ENCODE peak calls at places on chromosomes 5 and 9, in ten cellular contexts. R is mesendoderm, O is HCT116, Z is MM.1S, M is endothelial cell of umbilical vein, S is SK-N-SH, C is hepatocyte, W is fibroblast of lung, Y is neural progenitor cell, Q is PC-3. V is an unnamed sample.

GRCh38 chr5:6402939-6403338 is 24.6 kb upstream of the MED10 start:
- DNase-seq in R (no peak), Q (no peak), O (no peak), Z (peak; percentile 95), W (peak; percentile 28), S (no peak), Y (no peak), M (no peak), C (no peak), V (no peak)

GRCh38 chr5:112694853-112695709 is 42.6 kb upstream of the APC start:
- DNase-seq in C (peak; percentile 23), W (peak; percentile 73), Q (no peak), Y (peak; percentile 19), O (no peak), M (no peak), Z (no peak), R (no peak), S (no peak), V (no peak)

GRCh38 chr5:72314571-72315172 is 5.4 kb downstream of the MRPS27 start:
- DNase-seq in Z (no peak), S (peak; percentile 17), Y (no peak), M (peak; percentile 76), R (no peak), W (peak; percentile 81), O (no peak), C (peak; percentile 36), Q (peak; percentile 60), V (peak; percentile 77)

GRCh38 chr5:139915274-139915673 is 119.7 kb downstream of the PSD2 start:
- DNase-seq in Z (no peak), Y (no peak), R (no peak), C (no peak), O (no peak), S (no peak), M (no peak), Q (no peak), W (no peak), V (no peak)

GRCh38 chr5:54567996-54568395 is 50.4 kb downstream of the SNX18 start:
- DNase-seq in R (no peak), O (no peak), Q (no peak), C (no peak), Z (no peak), W (no peak), M (no peak), S (no peak), Y (no peak), V (no peak)

GRCh38 chr5:22226423-22226822 is 626.7 kb downstream of the CDH12 start:
- DNase-seq in S (no peak), R (no peak), Z (no peak), W (no peak), Q (no peak), C (no peak), M (no peak), Y (no peak), O (no peak), V (no peak)

GRCh38 chr5:172437445-172438303 is 16.7 kb downstream of the SH3PXD2B start:
- DNase-seq in C (peak; percentile 79), R (no peak), Q (peak; percentile 43), Z (no peak), Y (no peak), O (peak; percentile 8), W (peak; percentile 93), S (peak; percentile 88), M (peak; percentile 95), V (peak; percentile 93)

GRCh38 chr5:175657593-175658271 is at the start of gene HRH2:
- DNase-seq in Y (peak; percentile 56), Q (no peak), M (no peak), C (peak; percentile 72), W (peak; percentile 14), S (peak; percentile 76), O (no peak), Z (peak; percentile 81), R (peak; percentile 64), V (peak; percentile 90)

GRCh38 chr5:132459983-132460834 is 30.4 kb downstream of the IRF1 start:
- DNase-seq in Y (no peak), Q (no peak), C (no peak), M (no peak), R (peak; percentile 55), W (no peak), O (no peak), Z (no peak), S (no peak), V (no peak)

GRCh38 chr9:134515026-134515821 is 126.4 kb upstream of the COL5A1 start:
- DNase-seq in W (peak; percentile 49), O (no peak), M (no peak), Y (no peak), R (no peak), S (no peak), Q (no peak), C (no peak), Z (no peak), V (peak; percentile 85)

GRCh38 chr5:54443264-54443663 is 12.2 kb upstream of the HSPB3 start:
- DNase-seq in S (peak; percentile 40), R (peak; percentile 59), O (peak; percentile 8), Q (peak; percentile 41), Y (peak; percentile 51), Z (peak; percentile 57), C (no peak), W (peak; percentile 25), M (peak; percentile 51), V (no peak)

GRCh38 chr9:87570000-87570834 is 72.5 kb downstream of the DAPK1 start:
- DNase-seq in S (no peak), M (no peak), W (peak; percentile 37), Z (no peak), O (no peak), R (no peak), Q (no peak), Y (no peak), C (peak; percentile 51), V (peak; percentile 69)

GRCh38 chr5:106956901-106957300 is 713.8 kb downstream of the EFNA5 start:
- DNase-seq in W (no peak), Z (no peak), R (no peak), S (no peak), C (no peak), M (no peak), Q (no peak), O (no peak), Y (no peak), V (no peak)
- H3K4me2 ChIP-seq in W (no peak overlapping the region), Z (no peak overlapping the region), R (no peak overlapping the region), S (no peak overlapping the region), C (no peak overlapping the region), M (no peak overlapping the region), Q (no peak overlapping the region), O (no peak overlapping the region), Y (no peak overlapping the region), V (no peak overlapping the region)

DNA sequence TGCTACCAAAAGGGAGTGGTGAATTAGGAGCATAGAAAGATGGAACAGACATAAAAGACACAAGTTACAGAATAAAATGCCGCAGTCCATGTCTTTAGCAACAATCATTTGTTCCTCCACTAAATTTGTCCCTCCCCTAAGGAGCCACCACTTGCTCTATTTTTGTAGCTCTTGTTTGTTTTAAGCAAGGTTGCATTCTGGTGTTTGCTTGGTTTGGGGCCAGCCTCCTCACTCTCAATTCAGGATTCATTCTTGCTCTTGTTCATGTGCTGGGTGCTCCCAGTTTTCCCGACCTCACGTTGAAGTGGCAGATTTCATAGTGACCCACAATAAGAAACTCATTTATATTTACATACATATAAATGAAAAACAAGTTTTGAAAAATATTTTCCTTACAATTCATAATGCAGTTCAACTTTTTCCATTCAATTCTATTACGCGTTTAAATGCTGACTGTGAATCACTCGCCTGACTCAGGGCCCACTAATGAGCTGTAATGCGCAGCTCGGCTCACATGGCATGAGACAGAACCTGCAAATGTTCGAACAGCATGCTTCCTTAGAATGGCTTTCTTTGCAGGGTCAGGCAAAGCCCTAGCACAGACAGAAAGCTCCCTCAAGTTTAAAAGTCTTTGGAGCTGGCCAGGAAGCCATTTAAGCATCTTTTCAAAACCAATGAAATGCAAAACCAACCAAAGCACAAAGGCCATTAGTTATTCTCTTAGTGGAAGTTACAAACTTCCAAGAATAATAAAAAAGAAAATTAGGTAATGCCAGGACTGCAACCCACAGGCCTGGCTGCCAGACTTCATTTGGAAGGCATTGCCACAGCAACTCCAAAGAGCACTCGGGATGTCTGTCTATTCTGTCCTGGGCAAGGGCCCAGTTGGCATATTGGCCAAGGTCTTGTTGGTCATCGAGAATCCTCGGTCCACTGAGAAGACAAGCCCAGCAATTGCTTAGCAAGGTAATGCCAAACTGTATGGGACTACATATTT is 41.7 kb downstream of the RETREG1 start:
- DNase-seq in R (peak; percentile 38), W (peak; percentile 93), Y (peak; percentile 46), O (no peak), Q (peak; percentile 95), S (no peak), C (no peak), M (no peak), Z (no peak), V (peak; percentile 79)
- H3K27ac ChIP-seq in R (no peak overlapping the region), W (peak overlapping the region; percentile 52), Y (no peak overlapping the region), O (no peak overlapping the region), Q (peak overlapping the region; percentile 73), S (no peak overlapping the region), C (peak overlapping the region; percentile 1), M (no peak overlapping the region), Z (no peak overlapping the region), V (peak overlapping the region; percentile 85)

DNA sequence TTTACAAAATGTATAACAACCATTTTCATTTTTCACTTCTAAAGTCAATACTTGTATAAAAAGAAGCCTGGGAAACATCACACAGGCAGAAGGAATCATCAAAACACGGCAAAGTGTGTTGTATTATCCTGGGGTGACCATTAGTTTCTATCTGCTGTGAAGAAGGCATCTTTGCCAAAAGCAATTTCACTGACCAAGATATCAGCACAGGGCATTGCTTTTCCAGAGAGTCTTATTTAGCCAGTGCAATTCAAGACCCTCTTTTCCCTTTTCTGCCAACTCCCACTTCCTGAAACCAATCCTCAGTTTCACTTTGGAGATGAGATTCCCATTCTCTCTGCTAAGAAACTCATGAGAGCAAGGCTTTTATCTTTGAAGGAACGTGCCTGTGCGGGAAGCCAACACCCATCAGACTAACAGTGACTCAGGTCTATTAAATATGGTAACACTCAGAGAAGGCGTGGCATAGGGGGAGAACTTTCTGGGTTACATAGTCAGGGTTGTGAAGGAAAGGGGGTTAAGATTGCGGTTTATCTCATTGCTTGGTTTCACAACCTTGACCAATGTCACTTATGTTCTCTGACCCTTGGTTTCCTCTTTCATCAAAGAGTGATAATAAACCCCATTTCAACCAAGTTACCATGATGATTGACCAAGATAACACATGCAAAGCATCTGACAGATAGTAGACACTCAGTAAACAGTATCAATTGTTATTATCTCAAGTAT is 666.9 kb upstream of the KLF4 start:
- DNase-seq in R (no peak), Z (no peak), O (peak; percentile 29), S (no peak), W (peak; percentile 24), C (peak; percentile 63), Q (peak; percentile 76), M (no peak), Y (no peak), V (peak; percentile 83)
- H3K4me2 ChIP-seq in R (no peak overlapping the region), Z (no peak overlapping the region), O (peak overlapping the region; percentile 56), S (no peak overlapping the region), W (no peak overlapping the region), C (peak overlapping the region; percentile 34), Q (peak overlapping the region; percentile 77), M (no peak overlapping the region), Y (no peak overlapping the region), V (peak overlapping the region; percentile 49)

DNA sequence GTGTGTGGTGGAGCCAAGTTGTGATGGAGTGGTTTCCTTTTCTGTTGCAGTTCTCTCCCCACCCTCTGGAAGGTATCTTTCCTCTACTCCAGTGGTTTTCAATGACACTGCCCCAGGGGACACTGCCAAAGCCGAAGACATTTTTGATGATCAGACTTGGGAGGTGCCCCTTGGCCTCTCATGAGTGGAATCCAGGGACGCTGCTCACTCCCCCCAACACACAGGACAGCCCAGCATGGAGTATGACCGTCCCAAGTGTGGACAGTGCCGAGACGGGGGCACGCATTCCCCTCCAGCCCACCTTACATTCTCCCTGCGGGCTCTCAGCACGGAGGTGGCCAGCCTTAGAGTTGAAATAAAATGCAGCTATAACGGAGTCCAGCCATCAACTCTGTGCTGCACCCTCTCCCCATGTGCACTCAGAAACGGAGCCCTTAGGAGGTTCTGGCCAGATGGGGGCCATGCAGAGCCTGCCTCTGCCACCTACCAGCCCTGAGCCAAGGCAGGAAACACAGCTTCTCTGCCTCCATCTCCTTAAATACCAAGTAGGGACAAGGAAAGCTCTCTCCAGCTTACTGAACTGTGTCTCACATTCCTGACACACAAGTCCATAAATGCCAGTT is 150.8 kb downstream of the ROR2 start:
- DNase-seq in M (no peak), O (no peak), Z (no peak), S (no peak), C (no peak), Q (no peak), W (no peak), R (peak; percentile 27), Y (no peak), V (no peak)
- H3K27ac ChIP-seq in M (no peak overlapping the region), O (peak overlapping the region; percentile 30), Z (no peak overlapping the region), S (no peak overlapping the region), C (no peak overlapping the region), Q (no peak overlapping the region), W (no peak overlapping the region), R (no peak overlapping the region), Y (no peak overlapping the region), V (no peak overlapping the region)